ENCODE peak calls at places on chromosomes 5 and 9, in eight cellular contexts. Y is IMR-90, L is body of pancreas, F is left ventricle myocardium inferior, O is SK-N-SH, P is PC-3, D is GM23248, B is cardiac muscle cell. A is an unnamed sample.
A peak's percentile ranks its signal among the peaks of the same experiment; 100 is the strongest.

GRCh38 chr9:120442280-120442597 is 137.7 kb downstream of the CDK5RAP2 start:
- DNase-seq in F (no peak), D (no peak), Y (no peak), L (no peak), P (no peak), B (no peak), O (no peak), A (no peak)

GRCh38 chr5:88780731-88781130 is 102.3 kb downstream of the MEF2C start:
- DNase-seq in F (no peak), B (no peak), Y (no peak), D (no peak), O (no peak), P (no peak), L (no peak), A (no peak)

GRCh38 chr9:87198716-87199115 is 251.4 kb upstream of the GAS1 start:
- DNase-seq in P (no peak), Y (peak; percentile 14), F (no peak), L (no peak), O (no peak), B (no peak), D (peak; percentile 83), A (no peak)

GRCh38 chr5:67089200-67089725 is 107.3 kb downstream of the CD180 start:
- DNase-seq in B (no peak), O (peak; percentile 33), L (no peak), Y (peak; percentile 65), P (peak; percentile 54), F (no peak), D (peak; percentile 50), A (no peak)

GRCh38 chr5:88556415-88556814 is 287.8 kb upstream of the TMEM161B start:
- DNase-seq in Y (no peak), F (no peak), B (no peak), P (no peak), L (no peak), D (no peak), O (no peak), A (no peak)

GRCh38 chr5:1476181-1476966 is 31.1 kb upstream of the SLC6A3 start:
- DNase-seq in B (no peak), F (peak; percentile 14), D (no peak), P (no peak), O (no peak), L (no peak), Y (no peak), A (no peak)

GRCh38 chr5:173396311-173396993 is 68.2 kb upstream of the STC2 start:
- DNase-seq in P (no peak), B (peak; percentile 18), F (no peak), L (no peak), Y (no peak), D (peak; percentile 23), O (peak; percentile 44), A (no peak)

GRCh38 chr9:2613730-2614271 is 7.8 kb upstream of the VLDLR start:
- DNase-seq in Y (no peak), F (peak; percentile 25), P (no peak), L (no peak), O (no peak), B (no peak), D (no peak), A (no peak)

GRCh38 chr9:137316012-137316981 is 14.2 kb upstream of the NRARP start:
- DNase-seq in F (peak; percentile 68), P (peak; percentile 51), B (peak; percentile 87), L (peak; percentile 72), Y (no peak), O (peak; percentile 94), D (peak; percentile 77), A (peak; percentile 47)

GRCh38 chr5:167754501-167754941 is 536.9 kb upstream of the WWC1 start:
- DNase-seq in B (no peak), O (no peak), D (peak; percentile 84), F (no peak), L (no peak), Y (no peak), P (peak; percentile 12), A (no peak)

DNA sequence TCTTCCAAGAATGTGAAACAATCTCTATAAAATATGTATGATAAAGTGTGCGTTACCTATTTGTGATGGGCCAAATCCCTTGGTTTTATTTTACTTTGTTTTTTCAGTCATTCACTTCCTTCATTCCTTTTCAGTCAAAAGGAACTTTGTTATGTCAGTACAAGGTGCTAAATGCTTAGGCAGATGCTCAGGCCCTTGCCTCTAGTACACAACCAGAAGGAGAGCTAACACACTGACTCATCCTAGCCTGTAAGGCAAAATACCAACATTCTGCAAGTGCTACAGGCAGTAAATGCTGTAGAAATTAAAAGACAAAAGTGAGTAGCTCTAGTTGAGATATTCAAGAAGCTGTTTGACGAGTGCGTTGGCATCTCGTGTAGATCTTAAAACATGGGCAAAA is 49.4 kb downstream of the TRPM6 start:
- DNase-seq in D (peak; percentile 10), L (no peak), B (no peak), P (peak; percentile 4), F (no peak), O (no peak), Y (no peak), A (no peak)
- H3K27ac ChIP-seq in D (no peak overlapping the region), L (no peak overlapping the region), B (no peak overlapping the region), P (no peak overlapping the region), F (no peak overlapping the region), O (no peak overlapping the region), Y (no peak overlapping the region), A (no peak overlapping the region)

DNA sequence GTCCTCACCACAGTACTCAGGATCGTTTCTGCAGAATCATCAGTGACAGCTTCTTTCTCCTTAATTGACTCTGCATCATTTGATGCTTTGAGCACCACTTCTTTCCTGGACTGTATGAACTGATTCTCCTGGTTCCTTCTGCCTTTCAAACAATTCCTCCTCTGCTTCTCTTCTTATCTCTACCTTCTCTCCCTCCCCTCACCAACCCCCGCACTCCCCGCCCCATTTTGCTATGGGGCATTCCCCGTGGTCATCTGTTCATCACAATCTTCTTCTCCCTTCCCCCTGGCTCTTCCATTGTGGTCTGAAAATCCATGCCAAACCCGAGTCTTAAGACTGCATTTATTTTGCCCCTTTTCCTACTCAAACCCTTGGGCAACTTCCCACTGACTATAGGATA is 57.9 kb downstream of the FAM78A start:
- DNase-seq in L (no peak), D (no peak), B (no peak), F (no peak), O (no peak), Y (no peak), P (no peak), A (no peak)
- H3K36me3 ChIP-seq in L (no peaks in the 10 kb centered on the region), D (no peaks in the 10 kb centered on the region), B (no peaks in the 10 kb centered on the region), F (peaks cover 30% of the 10 kb centered on the region), O (peaks cover 34% of the 10 kb centered on the region), Y (peaks cover 14% of the 10 kb centered on the region), P (no peaks in the 10 kb centered on the region), A (peaks cover 3% of the 10 kb centered on the region)

GRCh38 chr9:92762781-92763708 is 1.6 kb downstream of the BICD2 start:
- DNase-seq in Y (no peak), D (peak; percentile 43), O (no peak), L (no peak), P (no peak), B (no peak), F (no peak), A (no peak)
- H3K27ac ChIP-seq in Y (peak overlapping the region; percentile 40), D (no peak overlapping the region), O (no peak overlapping the region), L (no peak overlapping the region), P (no peak overlapping the region), B (no peak overlapping the region), F (peak overlapping the region; percentile 100), A (no peak overlapping the region)

GRCh38 chr5:71457106-71457505 is 1.7 kb downstream of the BDP1 start:
- DNase-seq in B (no peak), P (no peak), Y (no peak), L (no peak), F (no peak), O (no peak), D (no peak), A (no peak)

GRCh38 chr5:71455427-71456361 is at the start of gene BDP1:
- DNase-seq in B (peak; percentile 96), Y (peak; percentile 93), L (peak; percentile 98), D (peak; percentile 96), F (peak; percentile 98), O (peak; percentile 91), P (peak; percentile 94), A (peak; percentile 94)

GRCh38 chr5:71460693-71461092 is 5.2 kb downstream of the BDP1 start:
- DNase-seq in B (no peak), D (no peak), F (no peak), L (no peak), O (no peak), Y (no peak), P (no peak), A (no peak)

GRCh38 chr5:71456362-71456743 is 902 bp downstream of the BDP1 start:
- DNase-seq in B (no peak), F (no peak), O (no peak), L (no peak), P (peak; percentile 1), D (peak; percentile 35), Y (no peak), A (no peak)

GRCh38 chr5:71461360-71461759 is 5.9 kb downstream of the BDP1 start:
- DNase-seq in Y (no peak), O (no peak), F (no peak), B (no peak), L (no peak), P (no peak), D (no peak), A (no peak)
- H3K36me3 ChIP-seq in Y (peaks cover 33% of the 10 kb centered on the region), O (peaks cover 30% of the 10 kb centered on the region), F (peaks cover 78% of the 10 kb centered on the region), B (peaks cover 66% of the 10 kb centered on the region), L (peaks cover 13% of the 10 kb centered on the region), P (peaks cover 24% of the 10 kb centered on the region), D (peaks cover 55% of the 10 kb centered on the region), A (peaks cover 19% of the 10 kb centered on the region)

GRCh38 chr9:84659273-84659672 is 10.3 kb upstream of the NTRK2 start:
- DNase-seq in D (no peak), F (no peak), P (no peak), L (no peak), B (no peak), Y (no peak), O (no peak), A (no peak)
- H3K27ac ChIP-seq in D (no peak overlapping the region), F (no peak overlapping the region), P (no peak overlapping the region), L (no peak overlapping the region), B (no peak overlapping the region), Y (no peak overlapping the region), O (no peak overlapping the region), A (no peak overlapping the region)

DNA sequence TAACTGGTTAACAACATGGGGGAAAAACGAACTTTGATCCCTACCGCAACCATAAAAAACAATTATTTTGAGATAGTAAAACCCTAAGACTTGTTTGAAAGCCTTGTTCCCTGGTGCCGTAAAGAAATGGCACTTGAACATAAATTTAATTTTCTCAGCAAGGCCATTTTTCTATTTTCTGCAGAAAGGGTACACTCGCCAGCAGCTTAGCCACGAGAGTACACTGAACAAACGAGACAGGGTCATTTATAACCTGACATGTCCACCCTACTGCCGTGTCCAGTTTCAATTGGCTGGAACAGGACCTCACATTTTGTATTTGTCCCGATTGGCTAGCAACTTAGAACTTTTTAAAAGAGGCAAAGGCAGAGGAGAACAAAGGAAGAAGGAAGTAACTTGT is 26.8 kb downstream of the FBXW11 start:
- DNase-seq in D (no peak), F (no peak), P (no peak), B (no peak), Y (no peak), O (no peak), L (no peak), A (no peak)
- H3K36me3 ChIP-seq in D (peaks cover 10% of the 10 kb centered on the region), F (peaks cover 3% of the 10 kb centered on the region), P (peaks cover 46% of the 10 kb centered on the region), B (no peaks in the 10 kb centered on the region), Y (peaks cover 3% of the 10 kb centered on the region), O (no peaks in the 10 kb centered on the region), L (no peaks in the 10 kb centered on the region), A (no peaks in the 10 kb centered on the region)

A was measured in small intestine.